ENCODE peak calls at places on chromosomes 11 and 22, in six cellular contexts. N is prostate gland, D is fibroblast of lung, Q is heart right ventricle, X is dorsolateral prefrontal cortex, R is aorta. A is an unnamed sample.
A peak's percentile ranks its signal among the peaks of the same experiment; 100 is the strongest.

GRCh38 chr11:39412117-39412516 is 2047.3 kb downstream of the LRRC4C start:
- DNase-seq in N (no peak), D (no peak), Q (no peak), X (no peak), R (no peak), A (no peak)

GRCh38 chr22:50209893-50210292 is 9.1 kb downstream of the SELENOO start:
- DNase-seq in N (peak; percentile 57), D (peak; percentile 31), Q (peak; percentile 58), X (peak; percentile 80), R (peak; percentile 80), A (peak; percentile 70)

GRCh38 chr11:23284626-23285025 is 424.4 kb upstream of the CCDC179 start:
- DNase-seq in N (no peak), D (peak; percentile 61), Q (no peak), X (no peak), R (no peak), A (no peak)

GRCh38 chr11:30987819-30988218 is 381.7 kb downstream of the DCDC1 start:
- DNase-seq in N (no peak), D (no peak), Q (no peak), X (no peak), R (no peak), A (no peak)

GRCh38 chr11:19116315-19116970 is 525 bp upstream of the ZDHHC13 start:
- DNase-seq in N (no peak), D (no peak), Q (no peak), X (no peak), R (no peak), A (no peak)

GRCh38 chr11:65853249-65853979 is 4.6 kb downstream of the CFL1 start:
- DNase-seq in N (no peak), D (no peak), Q (no peak), X (no peak), R (no peak), A (peak; percentile 40)

GRCh38 chr11:57458410-57459111 is 1.8 kb upstream of the RTN4RL2 start:
- DNase-seq in N (no peak), D (no peak), Q (peak; percentile 52), X (no peak), R (peak; percentile 66), A (peak; percentile 74)

GRCh38 chr11:27995082-27995481 is 112.9 kb downstream of the KIF18A start:
- DNase-seq in N (no peak), D (no peak), Q (no peak), X (no peak), R (no peak), A (no peak)

GRCh38 chr22:21861856-21862255 is 5.6 kb downstream of the MAPK1 start:
- DNase-seq in N (no peak), D (no peak), Q (no peak), X (no peak), R (no peak), A (no peak)

GRCh38 chr22:40434745-40435144 is 64.4 kb downstream of the SGSM3 start:
- DNase-seq in N (no peak), D (no peak), Q (no peak), X (no peak), R (no peak), A (no peak)

GRCh38 chr11:13280777-13281176 is 3.2 kb downstream of the BMAL1 start:
- DNase-seq in N (no peak), D (no peak), Q (no peak), X (no peak), R (no peak), A (no peak)

GRCh38 chr22:20918663-20919220 is 1.5 kb downstream of the CRKL start:
- DNase-seq in N (no peak), D (no peak), Q (no peak), X (no peak), R (no peak), A (peak; percentile 27)

GRCh38 chr11:82718307-82718706 is 15.4 kb downstream of the FAM181B start:
- DNase-seq in N (no peak), D (peak; percentile 39), Q (peak; percentile 16), X (peak; percentile 61), R (peak; percentile 46), A (no peak)

GRCh38 chr11:37512156-37512780 is 914.2 kb upstream of the RAG2 start:
- DNase-seq in N (no peak), D (no peak), Q (no peak), X (no peak), R (no peak), A (no peak)

GRCh38 chr11:102831128-102831708 is 12.2 kb downstream of the MMP3 start:
- DNase-seq in N (peak; percentile 30), D (peak; percentile 53), Q (no peak), X (no peak), R (peak; percentile 70), A (peak; percentile 66)

GRCh38 chr11:10381730-10382129 is 73.3 kb upstream of the AMPD3 start:
- DNase-seq in N (no peak), D (peak; percentile 77), Q (no peak), X (no peak), R (no peak), A (no peak)

GRCh38 chr22:27885977-27886842 is 32.8 kb downstream of the PITPNB start:
- DNase-seq in N (peak; percentile 23), D (peak; percentile 90), Q (peak; percentile 42), X (peak; percentile 46), R (no peak), A (peak; percentile 52)

GRCh38 chr22:25059438-25059837 is 106.9 kb downstream of the KIAA1671 start:
- DNase-seq in N (no peak), D (no peak), Q (no peak), X (no peak), R (no peak), A (no peak)

GRCh38 chr11:128711136-128711535 is 17.3 kb downstream of the FLI1 start:
- DNase-seq in N (no peak), D (peak; percentile 88), Q (no peak), X (no peak), R (no peak), A (no peak)

GRCh38 chr11:57977709-57978108 is 46.0 kb upstream of the OR9Q1 start:
- DNase-seq in N (no peak), D (no peak), Q (no peak), X (no peak), R (no peak), A (no peak)

GRCh38 chr11:64500176-64501013 is 90.6 kb upstream of the SLC22A12 start:
- DNase-seq in N (no peak), D (no peak), Q (no peak), X (no peak), R (no peak), A (no peak)

GRCh38 chr11:11558826-11559225 is 63.0 kb downstream of the GALNT18 start:
- DNase-seq in N (no peak), D (no peak), Q (no peak), X (no peak), R (no peak), A (no peak)
- H3K27ac ChIP-seq in N (no peak overlapping the region), D (no peak overlapping the region), Q (peak overlapping the region; percentile 21), X (no peak overlapping the region), R (no peak overlapping the region), A (no peak overlapping the region)

DNA sequence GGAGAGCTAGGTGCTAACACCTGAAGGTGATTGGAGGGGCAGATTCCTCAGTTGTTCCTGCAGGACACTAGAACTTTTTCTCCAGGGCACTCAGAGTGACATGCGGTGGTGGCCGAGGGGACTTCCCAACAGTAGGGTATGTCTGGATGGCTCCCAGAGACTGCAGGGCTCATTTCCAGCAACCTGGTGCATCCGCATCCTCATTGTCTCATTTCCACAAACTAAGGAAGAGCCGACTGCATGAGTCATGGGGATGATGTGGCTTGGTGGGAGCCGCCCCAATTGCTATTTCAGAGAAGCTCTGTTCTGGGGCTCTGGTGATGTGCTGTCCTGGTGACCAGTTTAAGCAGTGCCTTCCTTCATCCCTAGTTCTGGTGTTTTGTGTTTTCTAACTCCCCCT is 2.8 kb upstream of the ROBO4 start:
- DNase-seq in N (no peak), D (peak; percentile 89), Q (peak; percentile 54), X (no peak), R (no peak), A (no peak)
- H3K27ac ChIP-seq in N (no peak overlapping the region), D (peak overlapping the region; percentile 96), Q (peak overlapping the region; percentile 88), X (peak overlapping the region; percentile 89), R (no peak overlapping the region), A (no peak overlapping the region)

DNA sequence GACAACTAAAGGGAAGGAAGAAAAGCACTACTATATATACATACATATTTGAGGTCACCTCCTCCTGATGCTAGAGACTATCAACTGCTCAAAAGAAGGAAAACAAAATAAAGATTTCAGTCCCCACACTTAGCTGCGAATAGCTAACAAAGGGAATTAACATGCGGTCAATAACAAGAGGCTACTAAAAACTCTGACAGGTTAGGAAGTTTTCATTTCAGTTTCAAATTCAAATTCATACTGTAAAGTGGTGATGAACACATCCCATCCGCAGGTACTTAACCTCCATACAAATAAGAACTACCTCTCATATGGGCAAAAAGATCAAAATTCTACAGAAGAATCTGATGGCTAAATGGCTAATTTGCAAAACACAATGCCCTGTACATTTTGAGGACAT is 2.6 kb downstream of the NAP1L4 start:
- DNase-seq in N (no peak), D (no peak), Q (no peak), X (no peak), R (no peak), A (no peak)
- H3K27ac ChIP-seq in N (no peak overlapping the region), D (no peak overlapping the region), Q (no peak overlapping the region), X (no peak overlapping the region), R (no peak overlapping the region), A (peak overlapping the region; percentile 2)

GRCh38 chr11:71499546-71499945 is 27.5 kb upstream of the KRTAP5-7 start:
- DNase-seq in N (no peak), D (peak; percentile 10), Q (no peak), X (peak; percentile 27), R (no peak), A (no peak)
- H3K27ac ChIP-seq in N (no peak overlapping the region), D (no peak overlapping the region), Q (no peak overlapping the region), X (no peak overlapping the region), R (no peak overlapping the region), A (no peak overlapping the region)

GRCh38 chr11:111944139-111944538 is 7.0 kb downstream of the DIXDC1 start:
- DNase-seq in N (peak; percentile 68), D (peak; percentile 81), Q (no peak), X (no peak), R (no peak), A (no peak)

GRCh38 chr11:111946499-111946898 is 9.4 kb downstream of the DIXDC1 start:
- DNase-seq in N (no peak), D (no peak), Q (no peak), X (no peak), R (peak; percentile 46), A (no peak)

GRCh38 chr11:111945198-111945597 is 8.1 kb downstream of the DIXDC1 start:
- DNase-seq in N (no peak), D (no peak), Q (no peak), X (no peak), R (no peak), A (no peak)

GRCh38 chr11:111942826-111943225 is 5.7 kb downstream of the DIXDC1 start:
- DNase-seq in N (no peak), D (peak; percentile 87), Q (no peak), X (no peak), R (no peak), A (no peak)

GRCh38 chr11:111944651-111945051 is 7.5 kb downstream of the DIXDC1 start:
- DNase-seq in N (no peak), D (peak; percentile 98), Q (no peak), X (no peak), R (no peak), A (no peak)
- H3K27ac ChIP-seq in N (peak overlapping the region; percentile 62), D (no peak overlapping the region), Q (no peak overlapping the region), X (peak overlapping the region; percentile 4), R (peak overlapping the region; percentile 91), A (no peak overlapping the region)

DNA sequence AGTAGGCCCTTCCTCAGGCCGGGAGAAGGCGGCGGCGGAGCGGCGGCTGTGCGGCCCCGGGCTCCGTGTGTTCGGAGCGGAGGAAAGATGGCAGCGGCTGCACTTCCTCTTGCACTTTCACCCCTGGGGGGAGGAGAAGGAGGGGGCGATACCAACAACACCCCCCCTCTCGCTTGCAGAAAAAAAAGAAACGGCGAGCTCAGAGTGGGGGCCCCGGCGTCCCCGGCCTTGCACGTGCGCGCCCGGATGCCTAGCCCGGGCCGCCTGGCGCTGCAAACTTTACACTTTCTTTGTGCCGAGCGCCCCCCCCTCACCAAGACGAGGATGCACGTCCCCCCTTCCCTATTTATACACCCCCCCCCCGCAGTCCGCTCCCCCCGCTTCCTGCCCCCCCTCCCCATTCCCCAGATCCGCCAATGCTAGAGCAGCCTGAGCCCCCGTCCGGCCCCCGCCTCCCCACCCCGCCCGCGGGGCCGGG is at the start of gene PATZ1:
- DNase-seq in N (peak; percentile 62), D (peak; percentile 75), Q (peak; percentile 87), X (peak; percentile 71), R (peak; percentile 84), A (peak; percentile 72)
- H3K27ac ChIP-seq in N (peak within 1 kb of the TSS; percentile 90), D (peak within 1 kb of the TSS; percentile 17), Q (peak within 1 kb of the TSS; percentile 96), X (peak within 1 kb of the TSS; percentile 93), R (no peak within 1 kb of the TSS), A (peak within 1 kb of the TSS; percentile 78)